ENCODE peak calls at places on chromosomes 16 and 17, in eight cellular contexts. One of them, this sample, is unnamed.

GRCh38 chr16:52066951-52067350 is 480.0 kb downstream of the TOX3 start:
- DNase-seq in activated T-helper 1 cell treated with Interleukin-2 at 50 U/mL for 16 hours: no peak
- DNase-seq in effector memory CD4-positive, alpha-beta T cell: no peak
- DNase-seq in mesothelial cell of epicardium: no peak
- DNase-seq in naive thymus-derived CD4-positive, alpha-beta T cell: no peak
- DNase-seq in SW480: no peak
- DNase-seq in fibroblast of gingiva: no peak
- DNase-seq in B cell: no peak
- DNase-seq in this sample: no peak

GRCh38 chr17:73691321-73691766 is 47.1 kb upstream of the SDK2 start:
- DNase-seq in activated T-helper 1 cell treated with Interleukin-2 at 50 U/mL for 16 hours: no peak
- DNase-seq in effector memory CD4-positive, alpha-beta T cell: no peak
- DNase-seq in mesothelial cell of epicardium: no peak
- DNase-seq in naive thymus-derived CD4-positive, alpha-beta T cell: no peak
- DNase-seq in SW480: no peak
- DNase-seq in fibroblast of gingiva: no peak
- DNase-seq in B cell: no peak
- DNase-seq in this sample: no peak

GRCh38 chr16:10594312-10594950 is 14.0 kb upstream of the EMP2 start:
- DNase-seq in activated T-helper 1 cell treated with Interleukin-2 at 50 U/mL for 16 hours: no peak
- DNase-seq in effector memory CD4-positive, alpha-beta T cell: no peak
- DNase-seq in mesothelial cell of epicardium: no peak
- DNase-seq in naive thymus-derived CD4-positive, alpha-beta T cell: no peak
- DNase-seq in SW480: no peak
- DNase-seq in fibroblast of gingiva: no peak
- DNase-seq in B cell: no peak
- DNase-seq in this sample: no peak

GRCh38 chr17:48611681-48612455 is 1.1 kb upstream of the HOXB7 start:
- DNase-seq in activated T-helper 1 cell treated with Interleukin-2 at 50 U/mL for 16 hours: no peak
- DNase-seq in effector memory CD4-positive, alpha-beta T cell: no peak
- DNase-seq in mesothelial cell of epicardium: peak
- DNase-seq in naive thymus-derived CD4-positive, alpha-beta T cell: no peak
- DNase-seq in SW480: peak
- DNase-seq in fibroblast of gingiva: no peak
- DNase-seq in B cell: no peak
- DNase-seq in this sample: peak

GRCh38 chr16:19804538-19805323 is 79.9 kb downstream of the GPRC5B start:
- DNase-seq in activated T-helper 1 cell treated with Interleukin-2 at 50 U/mL for 16 hours: peak
- DNase-seq in effector memory CD4-positive, alpha-beta T cell: no peak
- DNase-seq in mesothelial cell of epicardium: no peak
- DNase-seq in naive thymus-derived CD4-positive, alpha-beta T cell: peak
- DNase-seq in SW480: peak
- DNase-seq in fibroblast of gingiva: no peak
- DNase-seq in B cell: no peak
- DNase-seq in this sample: peak

GRCh38 chr16:58451263-58451662 is 48.7 kb upstream of the NDRG4 start:
- DNase-seq in activated T-helper 1 cell treated with Interleukin-2 at 50 U/mL for 16 hours: no peak
- DNase-seq in effector memory CD4-positive, alpha-beta T cell: no peak
- DNase-seq in mesothelial cell of epicardium: no peak
- DNase-seq in naive thymus-derived CD4-positive, alpha-beta T cell: no peak
- DNase-seq in SW480: no peak
- DNase-seq in fibroblast of gingiva: no peak
- DNase-seq in B cell: no peak
- DNase-seq in this sample: no peak

GRCh38 chr16:84742561-84743200 is 42.9 kb downstream of the USP10 start:
- DNase-seq in activated T-helper 1 cell treated with Interleukin-2 at 50 U/mL for 16 hours: no peak
- DNase-seq in effector memory CD4-positive, alpha-beta T cell: no peak
- DNase-seq in mesothelial cell of epicardium: no peak
- DNase-seq in naive thymus-derived CD4-positive, alpha-beta T cell: no peak
- DNase-seq in SW480: no peak
- DNase-seq in fibroblast of gingiva: no peak
- DNase-seq in B cell: no peak
- DNase-seq in this sample: no peak

GRCh38 chr17:59561042-59561441 is 4.4 kb upstream of the DHX40 start:
- DNase-seq in activated T-helper 1 cell treated with Interleukin-2 at 50 U/mL for 16 hours: no peak
- DNase-seq in effector memory CD4-positive, alpha-beta T cell: no peak
- DNase-seq in mesothelial cell of epicardium: no peak
- DNase-seq in naive thymus-derived CD4-positive, alpha-beta T cell: no peak
- DNase-seq in SW480: peak
- DNase-seq in fibroblast of gingiva: no peak
- DNase-seq in B cell: no peak
- DNase-seq in this sample: peak

GRCh38 chr16:77816293-77816692 is 27.9 kb downstream of the VAT1L start:
- DNase-seq in activated T-helper 1 cell treated with Interleukin-2 at 50 U/mL for 16 hours: no peak
- DNase-seq in effector memory CD4-positive, alpha-beta T cell: no peak
- DNase-seq in mesothelial cell of epicardium: no peak
- DNase-seq in naive thymus-derived CD4-positive, alpha-beta T cell: no peak
- DNase-seq in SW480: no peak
- DNase-seq in fibroblast of gingiva: no peak
- DNase-seq in B cell: no peak
- DNase-seq in this sample: no peak

GRCh38 chr17:5719976-5720375 is 135.7 kb upstream of the NLRP1 start:
- DNase-seq in activated T-helper 1 cell treated with Interleukin-2 at 50 U/mL for 16 hours: no peak
- DNase-seq in effector memory CD4-positive, alpha-beta T cell: no peak
- DNase-seq in mesothelial cell of epicardium: no peak
- DNase-seq in naive thymus-derived CD4-positive, alpha-beta T cell: no peak
- DNase-seq in SW480: no peak
- DNase-seq in fibroblast of gingiva: no peak
- DNase-seq in B cell: no peak
- DNase-seq in this sample: no peak

GRCh38 chr16:68369697-68370096 is 58.9 kb downstream of the PRMT7 start:
- DNase-seq in activated T-helper 1 cell treated with Interleukin-2 at 50 U/mL for 16 hours: no peak
- DNase-seq in effector memory CD4-positive, alpha-beta T cell: no peak
- DNase-seq in mesothelial cell of epicardium: no peak
- DNase-seq in naive thymus-derived CD4-positive, alpha-beta T cell: peak
- DNase-seq in SW480: peak
- DNase-seq in fibroblast of gingiva: no peak
- DNase-seq in B cell: no peak
- DNase-seq in this sample: peak

GRCh38 chr16:2514333-2515179 is 804 bp downstream of the ATP6V0C start:
- DNase-seq in activated T-helper 1 cell treated with Interleukin-2 at 50 U/mL for 16 hours: peak
- DNase-seq in effector memory CD4-positive, alpha-beta T cell: peak
- DNase-seq in mesothelial cell of epicardium: no peak
- DNase-seq in naive thymus-derived CD4-positive, alpha-beta T cell: peak
- DNase-seq in SW480: peak
- DNase-seq in fibroblast of gingiva: no peak
- DNase-seq in B cell: no peak
- DNase-seq in this sample: peak

GRCh38 chr16:81945665-81946064 is 65.6 kb downstream of the SDR42E1 start:
- DNase-seq in activated T-helper 1 cell treated with Interleukin-2 at 50 U/mL for 16 hours: no peak
- DNase-seq in effector memory CD4-positive, alpha-beta T cell: no peak
- DNase-seq in mesothelial cell of epicardium: no peak
- DNase-seq in naive thymus-derived CD4-positive, alpha-beta T cell: no peak
- DNase-seq in SW480: no peak
- DNase-seq in fibroblast of gingiva: peak
- DNase-seq in B cell: no peak
- DNase-seq in this sample: no peak

GRCh38 chr16:86866986-86867722 is 288.8 kb downstream of the FOXL1 start:
- DNase-seq in activated T-helper 1 cell treated with Interleukin-2 at 50 U/mL for 16 hours: no peak
- DNase-seq in effector memory CD4-positive, alpha-beta T cell: no peak
- DNase-seq in mesothelial cell of epicardium: no peak
- DNase-seq in naive thymus-derived CD4-positive, alpha-beta T cell: no peak
- DNase-seq in SW480: no peak
- DNase-seq in fibroblast of gingiva: no peak
- DNase-seq in B cell: no peak
- DNase-seq in this sample: no peak

GRCh38 chr16:69798466-69798865 is 36.3 kb downstream of the WWP2 start:
- DNase-seq in activated T-helper 1 cell treated with Interleukin-2 at 50 U/mL for 16 hours: no peak
- DNase-seq in effector memory CD4-positive, alpha-beta T cell: no peak
- DNase-seq in mesothelial cell of epicardium: no peak
- DNase-seq in naive thymus-derived CD4-positive, alpha-beta T cell: no peak
- DNase-seq in SW480: no peak
- DNase-seq in fibroblast of gingiva: no peak
- DNase-seq in B cell: no peak
- DNase-seq in this sample: no peak

GRCh38 chr16:15631730-15632409 is 11.1 kb downstream of the MARF1 start:
- DNase-seq in activated T-helper 1 cell treated with Interleukin-2 at 50 U/mL for 16 hours: no peak
- DNase-seq in effector memory CD4-positive, alpha-beta T cell: no peak
- DNase-seq in mesothelial cell of epicardium: no peak
- DNase-seq in naive thymus-derived CD4-positive, alpha-beta T cell: no peak
- DNase-seq in SW480: no peak
- DNase-seq in fibroblast of gingiva: no peak
- DNase-seq in B cell: no peak
- DNase-seq in this sample: no peak

GRCh38 chr16:68235882-68236803 is at the start of gene ESRP2:
- DNase-seq in activated T-helper 1 cell treated with Interleukin-2 at 50 U/mL for 16 hours: peak
- DNase-seq in effector memory CD4-positive, alpha-beta T cell: peak
- DNase-seq in mesothelial cell of epicardium: peak
- DNase-seq in naive thymus-derived CD4-positive, alpha-beta T cell: no peak
- DNase-seq in SW480: peak
- DNase-seq in fibroblast of gingiva: no peak
- DNase-seq in B cell: peak
- DNase-seq in this sample: peak

GRCh38 chr17:9016941-9017552 is 4.3 kb upstream of the NTN1 start:
- DNase-seq in activated T-helper 1 cell treated with Interleukin-2 at 50 U/mL for 16 hours: no peak
- DNase-seq in effector memory CD4-positive, alpha-beta T cell: no peak
- DNase-seq in mesothelial cell of epicardium: no peak
- DNase-seq in naive thymus-derived CD4-positive, alpha-beta T cell: no peak
- DNase-seq in SW480: peak
- DNase-seq in fibroblast of gingiva: no peak
- DNase-seq in B cell: no peak
- DNase-seq in this sample: no peak

GRCh38 chr16:31333686-31334649 is 21.0 kb upstream of the ITGAX start:
- DNase-seq in activated T-helper 1 cell treated with Interleukin-2 at 50 U/mL for 16 hours: no peak
- DNase-seq in effector memory CD4-positive, alpha-beta T cell: no peak
- DNase-seq in mesothelial cell of epicardium: no peak
- DNase-seq in naive thymus-derived CD4-positive, alpha-beta T cell: peak
- DNase-seq in SW480: peak
- DNase-seq in fibroblast of gingiva: no peak
- DNase-seq in B cell: peak
- DNase-seq in this sample: peak

GRCh38 chr17:41678907-41679739 is 9.6 kb upstream of the EIF1 start:
- DNase-seq in activated T-helper 1 cell treated with Interleukin-2 at 50 U/mL for 16 hours: peak
- DNase-seq in effector memory CD4-positive, alpha-beta T cell: peak
- DNase-seq in mesothelial cell of epicardium: no peak
- DNase-seq in naive thymus-derived CD4-positive, alpha-beta T cell: peak
- DNase-seq in SW480: peak
- DNase-seq in fibroblast of gingiva: no peak
- DNase-seq in B cell: no peak
- DNase-seq in this sample: peak

GRCh38 chr17:55068862-55069771 is 100.6 kb downstream of the STXBP4 start:
- DNase-seq in activated T-helper 1 cell treated with Interleukin-2 at 50 U/mL for 16 hours: no peak
- DNase-seq in effector memory CD4-positive, alpha-beta T cell: no peak
- DNase-seq in mesothelial cell of epicardium: no peak
- DNase-seq in naive thymus-derived CD4-positive, alpha-beta T cell: no peak
- DNase-seq in SW480: no peak
- DNase-seq in fibroblast of gingiva: no peak
- DNase-seq in B cell: no peak
- DNase-seq in this sample: no peak

GRCh38 chr17:66383353-66383752 is 80.9 kb downstream of the PRKCA start:
- DNase-seq in activated T-helper 1 cell treated with Interleukin-2 at 50 U/mL for 16 hours: no peak
- DNase-seq in effector memory CD4-positive, alpha-beta T cell: no peak
- DNase-seq in mesothelial cell of epicardium: no peak
- DNase-seq in naive thymus-derived CD4-positive, alpha-beta T cell: no peak
- DNase-seq in SW480: no peak
- DNase-seq in fibroblast of gingiva: peak
- DNase-seq in B cell: no peak
- DNase-seq in this sample: no peak

GRCh38 chr17:14340968-14341412 is 40.1 kb downstream of the HS3ST3B1 start:
- DNase-seq in activated T-helper 1 cell treated with Interleukin-2 at 50 U/mL for 16 hours: no peak
- DNase-seq in effector memory CD4-positive, alpha-beta T cell: no peak
- DNase-seq in mesothelial cell of epicardium: no peak
- DNase-seq in naive thymus-derived CD4-positive, alpha-beta T cell: no peak
- DNase-seq in SW480: no peak
- DNase-seq in fibroblast of gingiva: no peak
- DNase-seq in B cell: no peak
- DNase-seq in this sample: no peak

GRCh38 chr17:45164734-45165269 is 3.1 kb downstream of the HEXIM2 start:
- DNase-seq in activated T-helper 1 cell treated with Interleukin-2 at 50 U/mL for 16 hours: no peak
- DNase-seq in effector memory CD4-positive, alpha-beta T cell: no peak
- DNase-seq in mesothelial cell of epicardium: no peak
- DNase-seq in naive thymus-derived CD4-positive, alpha-beta T cell: no peak
- DNase-seq in SW480: no peak
- DNase-seq in fibroblast of gingiva: no peak
- DNase-seq in B cell: no peak
- DNase-seq in this sample: no peak

GRCh38 chr16:50881331-50881830 is 139.5 kb downstream of the CYLD start:
- DNase-seq in activated T-helper 1 cell treated with Interleukin-2 at 50 U/mL for 16 hours: no peak
- DNase-seq in effector memory CD4-positive, alpha-beta T cell: no peak
- DNase-seq in mesothelial cell of epicardium: no peak
- DNase-seq in naive thymus-derived CD4-positive, alpha-beta T cell: no peak
- DNase-seq in SW480: no peak
- DNase-seq in fibroblast of gingiva: no peak
- DNase-seq in B cell: no peak
- DNase-seq in this sample: no peak

GRCh38 chr16:6573577-6573976 is 759.1 kb upstream of the RBFOX1 start:
- DNase-seq in activated T-helper 1 cell treated with Interleukin-2 at 50 U/mL for 16 hours: no peak
- DNase-seq in effector memory CD4-positive, alpha-beta T cell: no peak
- DNase-seq in mesothelial cell of epicardium: no peak
- DNase-seq in naive thymus-derived CD4-positive, alpha-beta T cell: no peak
- DNase-seq in SW480: peak
- DNase-seq in fibroblast of gingiva: no peak
- DNase-seq in B cell: no peak
- DNase-seq in this sample: no peak

GRCh38 chr16:67349172-67349571 is 22.6 kb downstream of the LRRC36 start:
- DNase-seq in activated T-helper 1 cell treated with Interleukin-2 at 50 U/mL for 16 hours: no peak
- DNase-seq in effector memory CD4-positive, alpha-beta T cell: no peak
- DNase-seq in mesothelial cell of epicardium: no peak
- DNase-seq in naive thymus-derived CD4-positive, alpha-beta T cell: peak
- DNase-seq in SW480: peak
- DNase-seq in fibroblast of gingiva: peak
- DNase-seq in B cell: no peak
- DNase-seq in this sample: no peak

GRCh38 chr17:8490256-8491023 is 54.8 kb downstream of the NDEL1 start:
- DNase-seq in activated T-helper 1 cell treated with Interleukin-2 at 50 U/mL for 16 hours: no peak
- DNase-seq in effector memory CD4-positive, alpha-beta T cell: no peak
- DNase-seq in mesothelial cell of epicardium: no peak
- DNase-seq in naive thymus-derived CD4-positive, alpha-beta T cell: no peak
- DNase-seq in SW480: no peak
- DNase-seq in fibroblast of gingiva: no peak
- DNase-seq in B cell: no peak
- DNase-seq in this sample: no peak

GRCh38 chr17:57531648-57532486 is 213.2 kb downstream of the CCDC182 start:
- DNase-seq in activated T-helper 1 cell treated with Interleukin-2 at 50 U/mL for 16 hours: no peak
- DNase-seq in effector memory CD4-positive, alpha-beta T cell: no peak
- DNase-seq in mesothelial cell of epicardium: no peak
- DNase-seq in naive thymus-derived CD4-positive, alpha-beta T cell: no peak
- DNase-seq in SW480: no peak
- DNase-seq in fibroblast of gingiva: no peak
- DNase-seq in B cell: no peak
- DNase-seq in this sample: peak

This sample was measured in activated CD8-positive, alpha-beta T cell treated with anti-CD3 and anti-CD28 coated beads for 36 hours.